ENCODE peak calls at places on chromosomes 1 and 21, in eight cellular contexts. One of them, this sample, is unnamed.
A peak's percentile ranks its signal among the peaks of the same experiment; 100 is the strongest.

GRCh38 chr1:7407980-7408770 is 362.9 kb upstream of the VAMP3 start:
- DNase-seq in adipocyte: no peak
- DNase-seq in PC-9: no peak
- DNase-seq in body of pancreas: no peak
- DNase-seq in CD4-positive, alpha-beta T cell: no peak
- DNase-seq in effector memory CD4-positive, alpha-beta T cell: no peak
- DNase-seq in heart right ventricle: no peak
- DNase-seq in stomach: peak; percentile 19
- DNase-seq in this sample: no peak

GRCh38 chr1:104294259-104294658 is 544.6 kb downstream of the AMY1C start:
- DNase-seq in PC-9: no peak
- DNase-seq in effector memory CD4-positive, alpha-beta T cell: no peak
- DNase-seq in adipocyte: no peak
- DNase-seq in heart right ventricle: no peak
- DNase-seq in body of pancreas: no peak
- DNase-seq in CD4-positive, alpha-beta T cell: no peak
- DNase-seq in stomach: no peak
- DNase-seq in this sample: no peak

GRCh38 chr1:147892216-147892615 is 10.4 kb upstream of the GJA8 start:
- DNase-seq in adipocyte: no peak
- DNase-seq in stomach: no peak
- DNase-seq in heart right ventricle: no peak
- DNase-seq in PC-9: no peak
- DNase-seq in effector memory CD4-positive, alpha-beta T cell: no peak
- DNase-seq in CD4-positive, alpha-beta T cell: no peak
- DNase-seq in body of pancreas: no peak
- DNase-seq in this sample: no peak

GRCh38 chr1:14003552-14003951 is 303.6 kb downstream of the PRDM2 start:
- DNase-seq in stomach: no peak
- DNase-seq in heart right ventricle: no peak
- DNase-seq in body of pancreas: no peak
- DNase-seq in CD4-positive, alpha-beta T cell: no peak
- DNase-seq in effector memory CD4-positive, alpha-beta T cell: no peak
- DNase-seq in adipocyte: no peak
- DNase-seq in PC-9: no peak
- DNase-seq in this sample: no peak

GRCh38 chr1:27568247-27569087 is 35.5 kb downstream of the AHDC1 start:
- DNase-seq in CD4-positive, alpha-beta T cell: peak; percentile 88
- DNase-seq in adipocyte: peak; percentile 91
- DNase-seq in effector memory CD4-positive, alpha-beta T cell: peak; percentile 94
- DNase-seq in body of pancreas: peak; percentile 98
- DNase-seq in heart right ventricle: peak; percentile 95
- DNase-seq in PC-9: peak; percentile 82
- DNase-seq in stomach: peak; percentile 98
- DNase-seq in this sample: peak; percentile 90

GRCh38 chr1:203744008-203744972 is 20.7 kb upstream of the LAX1 start:
- DNase-seq in stomach: peak; percentile 31
- DNase-seq in adipocyte: no peak
- DNase-seq in heart right ventricle: peak; percentile 29
- DNase-seq in CD4-positive, alpha-beta T cell: no peak
- DNase-seq in effector memory CD4-positive, alpha-beta T cell: peak; percentile 18
- DNase-seq in PC-9: no peak
- DNase-seq in body of pancreas: no peak
- DNase-seq in this sample: peak; percentile 19

GRCh38 chr1:30818568-30819243 is 61.1 kb upstream of the LAPTM5 start:
- DNase-seq in adipocyte: peak; percentile 54
- DNase-seq in CD4-positive, alpha-beta T cell: no peak
- DNase-seq in effector memory CD4-positive, alpha-beta T cell: no peak
- DNase-seq in PC-9: no peak
- DNase-seq in heart right ventricle: no peak
- DNase-seq in body of pancreas: no peak
- DNase-seq in stomach: no peak
- DNase-seq in this sample: no peak

GRCh38 chr1:160415696-160416298 is 15.4 kb downstream of the VANGL2 start:
- DNase-seq in adipocyte: no peak
- DNase-seq in stomach: no peak
- DNase-seq in body of pancreas: no peak
- DNase-seq in PC-9: no peak
- DNase-seq in heart right ventricle: no peak
- DNase-seq in CD4-positive, alpha-beta T cell: no peak
- DNase-seq in effector memory CD4-positive, alpha-beta T cell: no peak
- DNase-seq in this sample: no peak

GRCh38 chr1:212791261-212791675 is 309 bp downstream of the NSL1 start:
- DNase-seq in CD4-positive, alpha-beta T cell: no peak
- DNase-seq in body of pancreas: no peak
- DNase-seq in heart right ventricle: no peak
- DNase-seq in PC-9: no peak
- DNase-seq in stomach: no peak
- DNase-seq in effector memory CD4-positive, alpha-beta T cell: no peak
- DNase-seq in adipocyte: peak; percentile 87
- DNase-seq in this sample: no peak

GRCh38 chr1:155078496-155079209 is at the start of gene EFNA3:
- DNase-seq in adipocyte: peak; percentile 91
- DNase-seq in stomach: peak; percentile 75
- DNase-seq in CD4-positive, alpha-beta T cell: peak; percentile 40
- DNase-seq in heart right ventricle: peak; percentile 83
- DNase-seq in effector memory CD4-positive, alpha-beta T cell: peak; percentile 60
- DNase-seq in PC-9: peak; percentile 33
- DNase-seq in body of pancreas: peak; percentile 66
- DNase-seq in this sample: peak; percentile 69

GRCh38 chr1:203316626-203317093 is 11.3 kb downstream of the BTG2 start:
- DNase-seq in body of pancreas: peak; percentile 90
- DNase-seq in CD4-positive, alpha-beta T cell: no peak
- DNase-seq in effector memory CD4-positive, alpha-beta T cell: no peak
- DNase-seq in adipocyte: peak; percentile 92
- DNase-seq in heart right ventricle: no peak
- DNase-seq in PC-9: peak; percentile 71
- DNase-seq in stomach: peak; percentile 85
- DNase-seq in this sample: no peak

GRCh38 chr1:41935226-41935625 is 16.5 kb upstream of the HIVEP3 start:
- DNase-seq in stomach: no peak
- DNase-seq in heart right ventricle: no peak
- DNase-seq in adipocyte: no peak
- DNase-seq in body of pancreas: no peak
- DNase-seq in effector memory CD4-positive, alpha-beta T cell: no peak
- DNase-seq in PC-9: no peak
- DNase-seq in CD4-positive, alpha-beta T cell: no peak
- DNase-seq in this sample: no peak

GRCh38 chr1:14372526-14372925 is 226.0 kb upstream of the KAZN start:
- DNase-seq in heart right ventricle: no peak
- DNase-seq in effector memory CD4-positive, alpha-beta T cell: no peak
- DNase-seq in PC-9: no peak
- DNase-seq in stomach: no peak
- DNase-seq in CD4-positive, alpha-beta T cell: no peak
- DNase-seq in adipocyte: peak; percentile 2
- DNase-seq in body of pancreas: no peak
- DNase-seq in this sample: no peak

GRCh38 chr1:224632381-224632871 is 16.3 kb downstream of the CNIH3 start:
- DNase-seq in effector memory CD4-positive, alpha-beta T cell: no peak
- DNase-seq in heart right ventricle: no peak
- DNase-seq in CD4-positive, alpha-beta T cell: no peak
- DNase-seq in adipocyte: peak; percentile 36
- DNase-seq in body of pancreas: peak; percentile 81
- DNase-seq in PC-9: no peak
- DNase-seq in stomach: peak; percentile 43
- DNase-seq in this sample: no peak

GRCh38 chr1:18938008-18938706 is 18.3 kb downstream of the IFFO2 start:
- DNase-seq in effector memory CD4-positive, alpha-beta T cell: no peak
- DNase-seq in heart right ventricle: no peak
- DNase-seq in stomach: no peak
- DNase-seq in body of pancreas: no peak
- DNase-seq in PC-9: no peak
- DNase-seq in CD4-positive, alpha-beta T cell: no peak
- DNase-seq in adipocyte: no peak
- DNase-seq in this sample: no peak

GRCh38 chr1:92655197-92655801 is 129.6 kb downstream of the EVI5 start:
- DNase-seq in PC-9: no peak
- DNase-seq in body of pancreas: no peak
- DNase-seq in effector memory CD4-positive, alpha-beta T cell: no peak
- DNase-seq in adipocyte: no peak
- DNase-seq in CD4-positive, alpha-beta T cell: no peak
- DNase-seq in heart right ventricle: no peak
- DNase-seq in stomach: no peak
- DNase-seq in this sample: no peak

DNA sequence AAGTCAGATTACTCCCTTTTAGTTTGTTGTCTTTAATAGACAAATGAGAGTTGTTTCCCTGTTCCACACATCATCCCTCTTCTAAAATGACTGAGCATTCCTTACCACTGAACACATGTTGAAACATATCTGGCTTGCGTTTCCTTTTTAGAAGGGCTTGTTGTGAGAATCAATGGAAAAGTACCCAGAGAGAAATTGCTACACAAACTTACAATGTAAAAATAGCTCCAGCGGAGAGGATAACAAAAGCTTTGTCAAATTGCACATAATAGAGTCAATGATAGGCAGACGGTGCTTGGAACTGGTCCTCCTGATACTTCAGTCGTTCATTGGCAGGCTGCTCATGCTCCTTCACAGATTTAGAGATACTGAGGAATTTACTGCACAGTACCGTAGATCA is 123.9 kb downstream of the CYYR1 start:
- DNase-seq in effector memory CD4-positive, alpha-beta T cell: no peak
- DNase-seq in heart right ventricle: no peak
- DNase-seq in PC-9: no peak
- DNase-seq in stomach: no peak
- DNase-seq in body of pancreas: no peak
- DNase-seq in adipocyte: peak; percentile 88
- DNase-seq in CD4-positive, alpha-beta T cell: no peak
- DNase-seq in this sample: no peak
- H3K9me3 ChIP-seq in effector memory CD4-positive, alpha-beta T cell: no peaks in the 10 kb centered on the region
- H3K9me3 ChIP-seq in heart right ventricle: no peaks in the 10 kb centered on the region
- H3K9me3 ChIP-seq in PC-9: no peaks in the 10 kb centered on the region
- H3K9me3 ChIP-seq in stomach: no peaks in the 10 kb centered on the region
- H3K9me3 ChIP-seq in body of pancreas: no peaks in the 10 kb centered on the region
- H3K9me3 ChIP-seq in adipocyte: no peaks in the 10 kb centered on the region
- H3K9me3 ChIP-seq in CD4-positive, alpha-beta T cell: no peaks in the 10 kb centered on the region
- H3K9me3 ChIP-seq in this sample: peaks cover 2% of the 10 kb centered on the region

DNA sequence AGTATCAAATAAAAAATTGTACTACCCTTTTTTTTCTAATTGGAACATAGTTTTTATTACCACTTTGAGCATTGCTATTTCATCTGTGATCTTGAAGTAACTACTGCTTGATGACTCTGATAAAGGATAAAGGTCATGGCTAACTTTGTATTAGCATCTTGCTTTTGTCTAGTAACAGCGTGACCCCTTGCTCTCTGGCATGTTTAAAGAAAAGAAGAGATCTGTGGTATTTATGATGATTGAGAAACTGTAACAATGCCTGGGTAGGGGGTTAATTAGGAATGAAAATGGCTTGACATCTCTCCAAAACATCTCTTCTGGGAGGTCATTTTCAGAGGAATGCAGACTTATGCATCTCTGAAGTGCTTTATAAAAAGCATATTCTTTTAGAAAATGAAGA is 208.1 kb upstream of the NCAM2 start:
- DNase-seq in heart right ventricle: no peak
- DNase-seq in body of pancreas: no peak
- DNase-seq in adipocyte: no peak
- DNase-seq in effector memory CD4-positive, alpha-beta T cell: no peak
- DNase-seq in stomach: no peak
- DNase-seq in CD4-positive, alpha-beta T cell: no peak
- DNase-seq in PC-9: no peak
- DNase-seq in this sample: no peak
- H3K9me3 ChIP-seq in heart right ventricle: no peaks in the 10 kb centered on the region
- H3K9me3 ChIP-seq in body of pancreas: no peaks in the 10 kb centered on the region
- H3K9me3 ChIP-seq in adipocyte: no peaks in the 10 kb centered on the region
- H3K9me3 ChIP-seq in effector memory CD4-positive, alpha-beta T cell: no peaks in the 10 kb centered on the region
- H3K9me3 ChIP-seq in stomach: peaks cover 5% of the 10 kb centered on the region
- H3K9me3 ChIP-seq in CD4-positive, alpha-beta T cell: no peaks in the 10 kb centered on the region
- H3K9me3 ChIP-seq in PC-9: no peaks in the 10 kb centered on the region
- H3K9me3 ChIP-seq in this sample: no peaks in the 10 kb centered on the region

GRCh38 chr1:2004867-2005266 is 1.3 kb upstream of the CFAP74 start:
- DNase-seq in effector memory CD4-positive, alpha-beta T cell: no peak
- DNase-seq in body of pancreas: no peak
- DNase-seq in CD4-positive, alpha-beta T cell: no peak
- DNase-seq in stomach: no peak
- DNase-seq in PC-9: no peak
- DNase-seq in adipocyte: no peak
- DNase-seq in heart right ventricle: no peak
- DNase-seq in this sample: no peak
- H3K9me3 ChIP-seq in effector memory CD4-positive, alpha-beta T cell: no peaks in the 10 kb centered on the region
- H3K9me3 ChIP-seq in body of pancreas: no peaks in the 10 kb centered on the region
- H3K9me3 ChIP-seq in CD4-positive, alpha-beta T cell: no peaks in the 10 kb centered on the region
- H3K9me3 ChIP-seq in stomach: no peaks in the 10 kb centered on the region
- H3K9me3 ChIP-seq in PC-9: no peaks in the 10 kb centered on the region
- H3K9me3 ChIP-seq in adipocyte: no peaks in the 10 kb centered on the region
- H3K9me3 ChIP-seq in heart right ventricle: no peaks in the 10 kb centered on the region
- H3K9me3 ChIP-seq in this sample: no peaks in the 10 kb centered on the region

DNA sequence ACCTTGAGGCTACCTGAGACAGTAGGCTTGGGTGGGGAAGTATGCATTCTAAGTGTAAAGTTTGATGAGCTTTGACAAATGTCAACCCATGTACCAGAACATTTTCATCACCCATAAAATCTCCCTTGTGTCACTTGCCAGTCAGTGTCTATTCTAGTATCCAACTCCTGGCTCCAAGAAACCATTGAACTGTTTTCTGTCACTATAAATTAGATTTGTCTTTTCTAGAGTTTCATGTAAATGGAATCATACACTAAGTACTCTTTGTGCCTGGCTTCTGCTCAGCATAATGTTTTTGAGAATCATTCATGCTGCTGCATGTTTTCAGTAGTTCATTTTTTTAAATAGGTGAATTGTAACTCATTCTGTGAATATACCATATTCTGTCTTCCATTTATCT is 165.4 kb downstream of the DNM3 start:
- DNase-seq in PC-9: no peak
- DNase-seq in adipocyte: peak; percentile 34
- DNase-seq in effector memory CD4-positive, alpha-beta T cell: no peak
- DNase-seq in heart right ventricle: no peak
- DNase-seq in stomach: no peak
- DNase-seq in body of pancreas: no peak
- DNase-seq in CD4-positive, alpha-beta T cell: no peak
- DNase-seq in this sample: no peak
- H3K9me3 ChIP-seq in PC-9: peaks cover 14% of the 10 kb centered on the region
- H3K9me3 ChIP-seq in adipocyte: peaks cover 21% of the 10 kb centered on the region
- H3K9me3 ChIP-seq in effector memory CD4-positive, alpha-beta T cell: no peaks in the 10 kb centered on the region
- H3K9me3 ChIP-seq in heart right ventricle: peaks cover 19% of the 10 kb centered on the region
- H3K9me3 ChIP-seq in stomach: no peaks in the 10 kb centered on the region
- H3K9me3 ChIP-seq in body of pancreas: no peaks in the 10 kb centered on the region
- H3K9me3 ChIP-seq in CD4-positive, alpha-beta T cell: peaks cover 5% of the 10 kb centered on the region
- H3K9me3 ChIP-seq in this sample: peaks cover 7% of the 10 kb centered on the region

This sample was measured in T-helper 17 cell.